ENCODE peak calls at places on chromosomes 2 and 18, in eight cellular contexts. J is OCI-LY7; Y is neural progenitor cell; I is DND-41; V is activated CD8-positive, alpha-beta T cell treated with anti-CD3 and anti-CD28 coated beads for 36 hours; U is K562; P is AG09319; E is CD8-positive, alpha-beta T cell. S is an unnamed sample.

GRCh38 chr2:16687949-16688348 is 22.3 kb upstream of the CYRIA start:
- DNase-seq in J (no peak), Y (no peak), I (no peak), V (no peak), U (no peak), P (no peak), E (no peak), S (no peak)

GRCh38 chr2:117065912-117066311 is 748.6 kb upstream of the DDX18 start:
- DNase-seq in J (no peak), Y (no peak), I (no peak), V (no peak), U (no peak), P (no peak), E (no peak), S (no peak)

GRCh38 chr2:233059547-233059796 is 670 bp upstream of the INPP5D start:
- DNase-seq in J (peak; percentile 59), Y (no peak), I (no peak), V (no peak), U (no peak), P (no peak), E (no peak), S (no peak)

GRCh38 chr2:104945866-104946265 is 92.0 kb downstream of the POU3F3 start:
- DNase-seq in J (no peak), Y (peak; percentile 36), I (no peak), V (no peak), U (no peak), P (no peak), E (no peak), S (no peak)

GRCh38 chr2:202187570-202187969 is 50.8 kb downstream of the SUMO1 start:
- DNase-seq in J (no peak), Y (no peak), I (no peak), V (no peak), U (no peak), P (no peak), E (no peak), S (no peak)

GRCh38 chr2:127695491-127696472 is 5.5 kb upstream of the SFT2D3 start:
- DNase-seq in J (no peak), Y (peak; percentile 83), I (no peak), V (peak; percentile 78), U (no peak), P (no peak), E (peak; percentile 36), S (no peak)

GRCh38 chr2:195664528-195664927 is 7.5 kb downstream of the SLC39A10 start:
- DNase-seq in J (no peak), Y (no peak), I (no peak), V (no peak), U (no peak), P (no peak), E (no peak), S (no peak)

GRCh38 chr2:158994920-158995676 is 26.7 kb downstream of the TANC1 start:
- DNase-seq in J (no peak), Y (peak; percentile 29), I (no peak), V (no peak), U (no peak), P (no peak), E (no peak), S (no peak)

GRCh38 chr18:24502621-24503020 is 42.2 kb downstream of the HRH4 start:
- DNase-seq in J (no peak), Y (no peak), I (no peak), V (no peak), U (no peak), P (no peak), E (no peak), S (no peak)

GRCh38 chr2:20963867-20964266 is 80.0 kb downstream of the APOB start:
- DNase-seq in J (no peak), Y (no peak), I (no peak), V (no peak), U (no peak), P (no peak), E (no peak), S (no peak)

GRCh38 chr2:180542510-180542909 is 437.9 kb upstream of the UBE2E3 start:
- DNase-seq in J (no peak), Y (no peak), I (no peak), V (no peak), U (no peak), P (no peak), E (no peak), S (no peak)

GRCh38 chr2:109258376-109258775 is 129.4 kb downstream of the SH3RF3 start:
- DNase-seq in J (no peak), Y (no peak), I (no peak), V (no peak), U (no peak), P (no peak), E (no peak), S (no peak)

GRCh38 chr18:76495435-76496199 is 575 bp upstream of the ZNF516 start:
- DNase-seq in J (peak; percentile 72), Y (peak; percentile 79), I (no peak), V (peak; percentile 31), U (no peak), P (no peak), E (no peak), S (no peak)

GRCh38 chr2:69495008-69495407 is 57.8 kb upstream of the NFU1 start:
- DNase-seq in J (no peak), Y (no peak), I (no peak), V (no peak), U (no peak), P (no peak), E (no peak), S (no peak)

GRCh38 chr2:96329416-96329815 is 4.3 kb downstream of the ITPRIPL1 start:
- DNase-seq in J (no peak), Y (no peak), I (no peak), V (no peak), U (no peak), P (no peak), E (no peak), S (peak; percentile 29)

DNA sequence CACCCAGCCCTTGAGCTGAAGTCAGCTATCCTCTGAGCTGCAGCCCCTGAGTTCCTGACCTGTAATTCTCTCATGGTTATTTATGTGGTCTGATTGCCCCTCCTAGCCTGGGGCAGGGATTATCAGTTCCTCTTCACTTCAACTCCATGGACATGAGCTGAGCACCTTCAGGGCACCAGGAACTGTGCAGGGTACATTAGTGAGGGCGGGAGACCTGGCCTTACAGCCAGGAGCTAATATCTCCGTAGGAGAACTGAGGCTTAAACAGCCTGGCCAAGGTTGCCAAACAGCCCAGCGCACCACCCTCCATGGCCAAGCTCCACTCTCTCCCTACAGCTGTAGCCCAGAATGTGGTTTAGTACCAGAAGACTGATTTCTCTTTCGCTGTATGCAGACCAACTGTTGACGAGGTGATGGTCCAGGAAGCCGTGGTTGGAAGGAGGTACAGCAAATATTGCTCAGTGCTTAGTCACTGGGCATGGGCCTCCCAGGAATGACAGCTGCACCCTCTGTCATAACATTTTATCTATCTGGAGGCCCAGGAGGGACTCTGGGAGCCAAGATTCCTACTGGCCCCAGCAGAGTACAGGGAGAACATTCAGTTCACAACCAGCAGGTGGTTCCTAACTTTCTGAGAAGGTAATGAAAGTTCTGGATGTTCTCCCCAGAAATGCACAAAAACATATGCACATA is 228.7 kb upstream of the SIX2 start:
- DNase-seq in J (no peak), Y (no peak), I (peak; percentile 68), V (peak; percentile 7), U (no peak), P (peak; percentile 62), E (no peak), S (peak; percentile 67)
- TF ChIP-seq CTCF in J (peak; percentile 14), Y (no peak), I (peak; percentile 49), V (no peak), U (no peak), P (peak; percentile 8), E (no peak), S (peak; percentile 31)

GRCh38 chr2:241872313-241872642 is 2.7 kb downstream of the RTP5 start:
- DNase-seq in J (no peak), Y (no peak), I (no peak), V (no peak), U (no peak), P (no peak), E (no peak), S (no peak)
- TF ChIP-seq CTCF in J (no peak), Y (no peak), I (no peak), V (no peak), U (no peak), P (no peak), E (no peak), S (no peak)

GRCh38 chr2:26838121-26838906 is 9.6 kb upstream of the DPYSL5 start:
- DNase-seq in J (no peak), Y (peak; percentile 59), I (no peak), V (no peak), U (no peak), P (no peak), E (no peak), S (no peak)

GRCh38 chr2:26845021-26845420 is 2.9 kb upstream of the DPYSL5 start:
- DNase-seq in J (no peak), Y (no peak), I (no peak), V (no peak), U (no peak), P (no peak), E (no peak), S (no peak)

GRCh38 chr2:26846334-26846863 is 1.5 kb upstream of the DPYSL5 start:
- DNase-seq in J (peak; percentile 74), Y (peak; percentile 95), I (peak; percentile 45), V (peak; percentile 77), U (peak; percentile 71), P (peak; percentile 36), E (peak; percentile 31), S (no peak)

GRCh38 chr2:26843041-26843440 is 4.9 kb upstream of the DPYSL5 start:
- DNase-seq in J (no peak), Y (no peak), I (no peak), V (no peak), U (no peak), P (no peak), E (no peak), S (no peak)

GRCh38 chr2:26840937-26841610 is 6.9 kb upstream of the DPYSL5 start:
- DNase-seq in J (peak; percentile 22), Y (no peak), I (no peak), V (no peak), U (peak; percentile 38), P (no peak), E (no peak), S (no peak)
- TF ChIP-seq CTCF in J (peak; percentile 40), Y (peak; percentile 18), I (no peak), V (no peak), U (peak; percentile 35), P (no peak), E (no peak), S (peak; percentile 12)

DNA sequence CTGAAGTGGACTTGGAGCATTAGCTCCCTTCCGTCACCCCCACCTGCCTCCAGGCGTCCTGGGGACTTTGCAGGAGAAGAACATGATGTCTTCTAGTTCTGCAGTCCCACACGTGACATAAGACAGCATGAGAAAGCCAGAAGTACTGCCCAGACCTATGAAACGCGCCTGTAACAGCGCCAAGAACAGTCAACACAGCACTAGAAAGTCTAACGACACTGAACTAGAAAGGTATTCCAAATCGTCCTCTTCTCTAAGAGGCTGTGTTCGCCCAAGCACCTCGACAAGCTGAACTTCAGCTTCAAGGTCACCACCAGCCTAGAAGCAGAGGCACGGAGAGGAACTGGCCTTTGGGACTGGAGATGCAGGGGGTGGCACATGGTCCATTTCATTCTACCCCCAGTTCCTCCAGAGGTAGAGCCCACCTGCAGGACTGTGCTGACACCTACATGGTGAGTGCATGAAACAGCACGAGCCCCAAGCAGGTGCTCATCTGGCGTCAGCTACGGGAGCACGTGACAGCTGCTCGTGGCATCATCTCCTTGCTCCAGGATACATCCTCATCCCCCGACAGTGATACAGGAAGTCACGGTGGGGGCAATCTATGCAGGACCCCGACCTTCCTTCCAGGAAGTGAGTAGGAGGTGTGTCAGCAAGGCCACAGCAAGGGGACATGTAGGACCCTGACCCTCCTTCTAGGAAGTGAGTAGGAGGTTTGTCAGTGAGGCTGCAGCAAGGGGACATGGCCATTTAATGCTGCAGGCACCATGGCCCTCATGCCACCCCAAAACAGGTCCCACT is 3.7 kb downstream of the HDAC4 start:
- DNase-seq in J (peak; percentile 54), Y (no peak), I (peak; percentile 74), V (peak; percentile 70), U (no peak), P (no peak), E (no peak), S (no peak)
- TF ChIP-seq CTCF in J (peak; percentile 54), Y (no peak), I (peak; percentile 71), V (peak; percentile 53), U (peak; percentile 25), P (no peak), E (peak; percentile 39), S (no peak)